ENCODE peak calls at places on chromosomes 13 and 19, in ten cellular contexts. T is mucosa of descending colon, G is lower lobe of right lung, V is thoracic aorta, W is psoas muscle, H is heart right ventricle, D is tibial artery, E is ovary, X is colonic mucosa, Q is GM23338. Z is an unnamed sample. For H3K36me3, the result is how much of the 10 kb centered on the place peaks cover.

GRCh38 chr19:4327252-4327876 is 11.3 kb downstream of the STAP2 start:
- DNase-seq in W (peak), H (peak), E (peak), X (peak), D (peak), V (no peak), G (peak), Q (peak), T (peak), Z (no peak)

GRCh38 chr13:99958402-99959126 is 13.0 kb downstream of the ZIC5 start:
- DNase-seq in G (no peak), T (no peak), X (no peak), H (no peak), W (no peak), D (no peak), V (no peak), Q (peak), E (no peak), Z (no peak)

GRCh38 chr13:24124789-24125476 is 35.6 kb upstream of the SPATA13 start:
- DNase-seq in X (no peak), E (no peak), D (no peak), Q (peak), V (no peak), G (no peak), H (no peak), W (no peak), T (no peak), Z (no peak)

GRCh38 chr13:76663941-76664340 is 222.3 kb downstream of the KCTD12 start:
- DNase-seq in E (no peak), X (no peak), T (no peak), G (no peak), Q (no peak), V (no peak), D (no peak), W (no peak), H (no peak), Z (no peak)

GRCh38 chr13:25806304-25806974 is 245.4 kb downstream of the SHISA2 start:
- DNase-seq in E (no peak), W (no peak), G (no peak), X (no peak), Q (no peak), D (no peak), V (no peak), T (no peak), H (no peak), Z (no peak)

GRCh38 chr13:21372530-21372929 is 86.6 kb downstream of the ZDHHC20 start:
- DNase-seq in D (no peak), X (no peak), E (no peak), G (no peak), W (no peak), V (no peak), H (no peak), T (no peak), Q (no peak), Z (no peak)

GRCh38 chr13:22049384-22049783 is 378.5 kb downstream of the FGF9 start:
- DNase-seq in T (no peak), X (no peak), V (no peak), G (no peak), D (no peak), Q (no peak), E (no peak), H (no peak), W (no peak), Z (no peak)

GRCh38 chr19:33402421-33403220 is 29.1 kb downstream of the CEBPG start:
- DNase-seq in Q (no peak), G (peak), T (peak), W (no peak), E (no peak), V (no peak), D (peak), H (no peak), X (no peak), Z (peak)

GRCh38 chr19:10766049-10766623 is 48.3 kb downstream of the DNM2 start:
- DNase-seq in H (no peak), G (peak), V (no peak), Q (no peak), E (no peak), T (no peak), W (no peak), X (no peak), D (no peak), Z (no peak)

GRCh38 chr19:12708641-12709040 is 12.2 kb upstream of the FBXW9 start:
- DNase-seq in V (no peak), T (no peak), Q (no peak), H (no peak), X (no peak), E (no peak), G (no peak), W (no peak), D (no peak), Z (no peak)

GRCh38 chr13:108777421-108778420 is 148.3 kb downstream of the MYO16 start:
- DNase-seq in T (no peak), E (no peak), D (no peak), V (no peak), Q (peak), H (no peak), W (no peak), G (no peak), X (no peak), Z (no peak)

GRCh38 chr13:28613562-28613961 is 45.4 kb upstream of the POMP start:
- DNase-seq in T (no peak), X (peak), G (no peak), Q (no peak), E (no peak), D (no peak), V (no peak), H (no peak), W (no peak), Z (no peak)

GRCh38 chr13:87080100-87080779 is 590.9 kb upstream of the SLITRK5 start:
- DNase-seq in X (no peak), W (no peak), G (no peak), Q (no peak), V (no peak), E (no peak), T (no peak), D (no peak), H (no peak), Z (no peak)

GRCh38 chr13:39559838-39560237 is 43.2 kb downstream of the LHFPL6 start:
- DNase-seq in E (no peak), X (no peak), W (no peak), T (no peak), Q (no peak), G (no peak), H (no peak), D (no peak), V (no peak), Z (no peak)

DNA sequence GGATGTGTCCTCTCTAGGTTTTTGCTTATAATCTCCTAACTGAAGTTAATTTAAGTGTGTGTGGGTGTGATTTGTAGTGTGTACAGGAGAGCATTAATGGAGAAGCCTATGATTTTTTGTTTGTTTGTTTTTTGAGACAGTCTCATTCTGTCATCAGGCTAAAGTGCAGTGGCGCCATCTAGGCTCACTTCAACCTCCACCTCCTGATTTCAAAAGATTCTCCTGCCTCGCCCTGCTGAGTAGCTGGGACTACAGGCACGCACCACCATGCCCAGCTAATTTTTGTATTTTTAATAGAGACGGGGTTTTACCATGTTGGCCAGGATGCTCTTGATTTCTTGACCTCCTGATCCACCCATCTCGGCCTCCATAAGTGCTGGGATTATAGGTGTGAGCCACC is 20.6 kb downstream of the ZNF701 start:
- DNase-seq in G (no peak), H (no peak), D (no peak), Q (peak), E (no peak), W (no peak), T (no peak), V (no peak), X (no peak), Z (no peak)
- H3K36me3 ChIP-seq in G (under half), H (half or more), D (half or more), Q (under half), E (under half), W (under half), T (under half), V (under half), X (under half), Z (under half)

GRCh38 chr13:26806891-26807290 is 46.3 kb upstream of the GPR12 start:
- DNase-seq in V (no peak), Q (no peak), T (no peak), W (no peak), X (no peak), D (no peak), G (no peak), E (no peak), H (no peak), Z (no peak)
- H3K36me3 ChIP-seq in V (under half), Q (under half), T (under half), W (under half), X (under half), D (under half), G (under half), E (under half), H (under half), Z (under half)

DNA sequence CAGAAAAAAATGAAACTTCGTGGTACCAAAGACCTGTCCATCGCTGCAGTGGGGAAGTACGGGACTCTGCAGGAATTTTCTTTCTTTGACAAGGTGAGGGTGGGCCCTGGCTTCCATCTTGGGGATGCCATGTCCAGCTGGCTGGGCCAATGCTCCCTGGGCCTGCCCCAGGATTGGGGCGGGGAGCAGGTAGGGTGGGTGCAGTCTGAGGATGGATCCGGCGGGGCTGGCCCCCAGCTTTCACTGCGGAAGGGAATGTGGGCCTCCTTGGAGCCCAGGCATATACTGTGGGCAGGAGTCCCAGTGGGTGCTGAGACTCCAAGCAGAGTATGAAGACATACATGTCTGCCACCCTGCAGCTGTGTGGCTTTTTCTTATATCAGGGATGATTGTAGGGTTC is 23.9 kb downstream of the SIN3B start:
- DNase-seq in G (no peak), Q (no peak), D (no peak), T (no peak), E (no peak), X (no peak), V (no peak), H (no peak), W (no peak), Z (no peak)
- H3K36me3 ChIP-seq in G (half or more), Q (under half), D (half or more), T (under half), E (under half), X (under half), V (under half), H (half or more), W (under half), Z (half or more)

DNA sequence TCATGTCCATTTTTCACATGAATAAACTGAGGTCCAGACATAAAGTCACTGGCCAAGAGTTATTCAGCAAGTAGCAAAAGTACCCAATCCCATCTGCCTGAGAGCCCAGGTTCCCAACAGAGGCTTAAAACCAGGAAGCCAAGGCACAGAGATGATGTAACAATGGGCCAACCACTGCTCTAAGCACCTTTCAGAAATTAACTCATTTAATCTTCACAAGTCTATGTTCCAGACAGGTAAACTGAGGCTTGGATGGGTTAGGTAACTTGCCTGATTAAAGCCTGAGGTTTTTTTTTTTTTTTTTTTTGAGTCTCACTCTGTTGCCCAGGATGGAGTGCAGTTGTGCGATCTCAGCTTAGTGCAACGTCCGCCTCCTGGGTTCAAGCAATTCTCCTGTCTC is 4.0 kb upstream of the DYRK1B start:
- DNase-seq in D (no peak), H (no peak), V (no peak), T (no peak), X (no peak), G (no peak), Q (no peak), E (no peak), W (no peak), Z (no peak)
- H3K36me3 ChIP-seq in D (half or more), H (half or more), V (under half), T (under half), X (under half), G (half or more), Q (half or more), E (under half), W (under half), Z (half or more)

GRCh38 chr19:38726761-38727301 is 17.4 kb downstream of the CAPN12 start:
- DNase-seq in E (no peak), G (no peak), T (peak), D (no peak), V (no peak), X (no peak), Q (no peak), H (peak), W (no peak), Z (no peak)

GRCh38 chr19:38727306-38727867 is 16.9 kb downstream of the CAPN12 start:
- DNase-seq in Q (no peak), T (peak), G (no peak), W (no peak), V (no peak), X (no peak), D (no peak), H (no peak), E (no peak), Z (no peak)

GRCh38 chr19:38726284-38726673 is 18.0 kb downstream of the CAPN12 start:
- DNase-seq in T (no peak), H (peak), G (no peak), W (no peak), D (no peak), V (no peak), X (no peak), E (no peak), Q (no peak), Z (no peak)

GRCh38 chr19:38728752-38729541 is 15.3 kb downstream of the CAPN12 start:
- DNase-seq in E (peak), H (no peak), X (no peak), T (peak), D (no peak), W (no peak), G (no peak), V (no peak), Q (no peak), Z (peak)

DNA sequence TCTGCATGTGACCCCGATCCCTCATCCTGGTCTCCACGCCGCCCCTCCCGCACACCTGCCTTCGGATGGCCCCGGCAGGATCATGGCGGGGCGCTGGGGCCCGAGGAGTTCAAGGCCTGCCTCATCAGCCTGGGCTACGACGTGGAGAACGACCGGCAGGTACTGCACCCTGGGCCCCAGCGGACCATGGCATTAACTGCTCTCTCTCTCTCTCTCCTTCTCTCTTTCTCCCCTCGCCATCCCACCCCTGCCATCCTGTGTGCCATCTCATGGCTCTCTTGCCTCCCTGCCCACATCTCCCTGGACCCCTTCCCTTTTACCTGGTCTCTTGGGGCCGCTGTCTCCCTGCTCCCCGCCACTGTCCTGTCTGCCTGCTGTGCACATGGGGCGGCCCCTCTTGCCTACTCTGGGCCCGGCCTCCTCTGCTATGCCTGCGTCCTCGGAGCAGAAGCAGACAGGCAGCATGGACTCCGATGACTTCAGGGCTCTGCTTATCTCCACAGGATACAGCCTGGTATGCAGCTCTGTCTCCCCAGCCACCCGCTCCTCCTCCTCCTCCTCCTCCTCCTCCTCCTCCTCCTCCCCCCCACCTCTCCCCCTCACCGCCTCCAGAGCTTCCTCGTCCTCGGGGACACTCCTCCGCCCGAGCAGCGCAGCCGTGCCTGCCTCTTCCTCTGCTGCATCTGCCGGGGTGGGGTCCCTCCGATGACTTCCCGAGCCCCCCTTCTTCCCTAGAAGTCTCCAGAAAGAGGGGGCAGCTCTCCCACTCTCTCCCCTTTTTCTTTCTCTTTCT is 16.2 kb downstream of the CAPN12 start:
- DNase-seq in T (peak), V (no peak), E (peak), G (no peak), D (no peak), H (no peak), X (no peak), W (no peak), Q (no peak), Z (peak)
- H3K36me3 ChIP-seq in T (under half), V (half or more), E (under half), G (half or more), D (half or more), H (half or more), X (under half), W (under half), Q (under half), Z (half or more)

GRCh38 chr19:49436381-49437017 is 4.8 kb downstream of the SLC17A7 start:
- DNase-seq in X (peak), V (no peak), H (no peak), T (no peak), D (no peak), G (no peak), E (no peak), W (no peak), Q (peak), Z (no peak)
- H3K36me3 ChIP-seq in X (under half), V (under half), H (under half), T (under half), D (under half), G (under half), E (under half), W (under half), Q (under half), Z (under half)

GRCh38 chr19:38951187-38951586 is 20.4 kb downstream of the MRPS12 start:
- DNase-seq in V (no peak), W (no peak), H (no peak), Q (no peak), X (no peak), D (no peak), G (no peak), E (no peak), T (no peak), Z (no peak)
- H3K36me3 ChIP-seq in V (under half), W (under half), H (under half), Q (under half), X (under half), D (under half), G (under half), E (under half), T (under half), Z (under half)

DNA sequence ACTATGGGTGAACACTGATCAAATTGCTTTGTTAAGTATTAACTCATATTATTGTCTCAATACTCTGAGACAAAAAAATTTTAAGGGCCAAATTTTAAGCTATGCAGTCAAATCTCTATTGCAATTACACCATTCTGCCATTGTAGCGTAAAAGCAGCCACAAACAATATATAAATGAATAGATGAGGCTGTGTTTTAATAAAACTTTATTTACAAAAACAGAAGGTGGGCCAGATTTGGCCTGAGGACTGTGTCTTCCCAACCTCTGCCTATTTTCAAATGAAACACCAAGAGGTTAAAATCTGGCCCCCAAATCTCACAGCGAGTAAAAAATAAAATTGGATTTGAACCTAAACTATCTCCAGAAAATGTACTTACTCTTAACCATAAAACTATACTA is 51.7 kb downstream of the MBD3L2B start:
- DNase-seq in X (no peak), T (no peak), H (no peak), Q (no peak), V (no peak), E (no peak), W (no peak), G (no peak), D (no peak), Z (no peak)
- H3K36me3 ChIP-seq in X (under half), T (under half), H (under half), Q (under half), V (under half), E (under half), W (under half), G (under half), D (under half), Z (under half)